ENCODE peak calls at places on chromosomes 6 and 20, in ten cellular contexts. One of them, this sample, is unnamed.

GRCh38 chr6:85085875-85086274 is 321.5 kb upstream of the TBX18 start:
- DNase-seq in WERI-Rb-1: no peak
- DNase-seq in COR-L47: no peak
- DNase-seq in IMR-90: no peak
- DNase-seq in HS-5: no peak
- DNase-seq in GM20000: no peak
- DNase-seq in sigmoid colon: no peak
- DNase-seq in pons: no peak
- DNase-seq in NCI-H1105 treated with DMSO at 0.1 percent for 48 hours: no peak
- DNase-seq in T1000: no peak
- DNase-seq in this sample: no peak

GRCh38 chr6:33613146-33613793 is 7.9 kb upstream of the ITPR3 start:
- DNase-seq in IMR-90: peak
- DNase-seq in COR-L47: no peak
- DNase-seq in pons: no peak
- DNase-seq in WERI-Rb-1: no peak
- DNase-seq in HS-5: no peak
- DNase-seq in sigmoid colon: no peak
- DNase-seq in GM20000: no peak
- DNase-seq in NCI-H1105 treated with DMSO at 0.1 percent for 48 hours: no peak
- DNase-seq in T1000: no peak
- DNase-seq in this sample: no peak

GRCh38 chr6:119346914-119347313 is 2.6 kb downstream of the MAN1A1 start:
- DNase-seq in COR-L47: no peak
- DNase-seq in T1000: no peak
- DNase-seq in NCI-H1105 treated with DMSO at 0.1 percent for 48 hours: no peak
- DNase-seq in WERI-Rb-1: no peak
- DNase-seq in sigmoid colon: no peak
- DNase-seq in HS-5: no peak
- DNase-seq in IMR-90: no peak
- DNase-seq in pons: no peak
- DNase-seq in GM20000: no peak
- DNase-seq in this sample: no peak

GRCh38 chr20:16760431-16761304 is 12.5 kb downstream of the OTOR start:
- DNase-seq in GM20000: no peak
- DNase-seq in COR-L47: no peak
- DNase-seq in sigmoid colon: no peak
- DNase-seq in IMR-90: no peak
- DNase-seq in HS-5: no peak
- DNase-seq in T1000: no peak
- DNase-seq in pons: no peak
- DNase-seq in WERI-Rb-1: no peak
- DNase-seq in NCI-H1105 treated with DMSO at 0.1 percent for 48 hours: no peak
- DNase-seq in this sample: no peak

GRCh38 chr6:158060447-158061360 is 79.0 kb downstream of the SYNJ2 start:
- DNase-seq in IMR-90: peak
- DNase-seq in WERI-Rb-1: no peak
- DNase-seq in COR-L47: peak
- DNase-seq in sigmoid colon: peak
- DNase-seq in T1000: peak
- DNase-seq in pons: peak
- DNase-seq in HS-5: peak
- DNase-seq in GM20000: no peak
- DNase-seq in NCI-H1105 treated with DMSO at 0.1 percent for 48 hours: peak
- DNase-seq in this sample: peak

GRCh38 chr20:9202440-9203080 is 133.7 kb downstream of the PLCB4 start:
- DNase-seq in sigmoid colon: no peak
- DNase-seq in WERI-Rb-1: no peak
- DNase-seq in pons: no peak
- DNase-seq in GM20000: no peak
- DNase-seq in T1000: no peak
- DNase-seq in COR-L47: no peak
- DNase-seq in NCI-H1105 treated with DMSO at 0.1 percent for 48 hours: no peak
- DNase-seq in IMR-90: no peak
- DNase-seq in HS-5: no peak
- DNase-seq in this sample: no peak

GRCh38 chr6:11601776-11602605 is 64.4 kb downstream of the TMEM170B start:
- DNase-seq in WERI-Rb-1: no peak
- DNase-seq in NCI-H1105 treated with DMSO at 0.1 percent for 48 hours: no peak
- DNase-seq in pons: no peak
- DNase-seq in sigmoid colon: no peak
- DNase-seq in COR-L47: no peak
- DNase-seq in IMR-90: no peak
- DNase-seq in GM20000: no peak
- DNase-seq in HS-5: no peak
- DNase-seq in T1000: no peak
- DNase-seq in this sample: no peak

GRCh38 chr6:31665501-31666336 is at the start of gene CSNK2B:
- DNase-seq in sigmoid colon: peak
- DNase-seq in T1000: peak
- DNase-seq in GM20000: peak
- DNase-seq in COR-L47: peak
- DNase-seq in pons: peak
- DNase-seq in HS-5: peak
- DNase-seq in NCI-H1105 treated with DMSO at 0.1 percent for 48 hours: peak
- DNase-seq in WERI-Rb-1: peak
- DNase-seq in IMR-90: peak
- DNase-seq in this sample: peak

GRCh38 chr20:4488407-4489339 is 233.0 kb upstream of the PRND start:
- DNase-seq in pons: no peak
- DNase-seq in COR-L47: no peak
- DNase-seq in HS-5: no peak
- DNase-seq in T1000: peak
- DNase-seq in sigmoid colon: no peak
- DNase-seq in GM20000: no peak
- DNase-seq in NCI-H1105 treated with DMSO at 0.1 percent for 48 hours: no peak
- DNase-seq in IMR-90: peak
- DNase-seq in WERI-Rb-1: no peak
- DNase-seq in this sample: no peak

GRCh38 chr6:143607959-143608358 is 69.8 kb upstream of the PHACTR2 start:
- DNase-seq in NCI-H1105 treated with DMSO at 0.1 percent for 48 hours: peak
- DNase-seq in COR-L47: peak
- DNase-seq in HS-5: no peak
- DNase-seq in IMR-90: no peak
- DNase-seq in pons: no peak
- DNase-seq in WERI-Rb-1: no peak
- DNase-seq in T1000: no peak
- DNase-seq in GM20000: no peak
- DNase-seq in sigmoid colon: no peak
- DNase-seq in this sample: peak

GRCh38 chr20:62193079-62194025 is 10.5 kb downstream of the MTG2 start:
- DNase-seq in GM20000: no peak
- DNase-seq in IMR-90: no peak
- DNase-seq in WERI-Rb-1: no peak
- DNase-seq in pons: no peak
- DNase-seq in COR-L47: no peak
- DNase-seq in HS-5: no peak
- DNase-seq in sigmoid colon: no peak
- DNase-seq in NCI-H1105 treated with DMSO at 0.1 percent for 48 hours: no peak
- DNase-seq in T1000: no peak
- DNase-seq in this sample: no peak

GRCh38 chr6:2596222-2596621 is 154.5 kb downstream of the MYLK4 start:
- DNase-seq in sigmoid colon: no peak
- DNase-seq in NCI-H1105 treated with DMSO at 0.1 percent for 48 hours: no peak
- DNase-seq in WERI-Rb-1: peak
- DNase-seq in IMR-90: no peak
- DNase-seq in HS-5: no peak
- DNase-seq in T1000: no peak
- DNase-seq in GM20000: no peak
- DNase-seq in COR-L47: peak
- DNase-seq in pons: no peak
- DNase-seq in this sample: no peak

GRCh38 chr6:5937516-5937915 is 69.2 kb downstream of the NRN1 start:
- DNase-seq in HS-5: no peak
- DNase-seq in IMR-90: no peak
- DNase-seq in pons: no peak
- DNase-seq in sigmoid colon: no peak
- DNase-seq in COR-L47: no peak
- DNase-seq in GM20000: no peak
- DNase-seq in T1000: no peak
- DNase-seq in WERI-Rb-1: no peak
- DNase-seq in NCI-H1105 treated with DMSO at 0.1 percent for 48 hours: peak
- DNase-seq in this sample: no peak

GRCh38 chr20:10924628-10925266 is 250.9 kb upstream of the JAG1 start:
- DNase-seq in sigmoid colon: no peak
- DNase-seq in NCI-H1105 treated with DMSO at 0.1 percent for 48 hours: peak
- DNase-seq in GM20000: no peak
- DNase-seq in COR-L47: no peak
- DNase-seq in HS-5: no peak
- DNase-seq in IMR-90: peak
- DNase-seq in pons: no peak
- DNase-seq in T1000: no peak
- DNase-seq in WERI-Rb-1: no peak
- DNase-seq in this sample: peak

GRCh38 chr20:32752458-32753250 is 9.4 kb upstream of the COMMD7 start:
- DNase-seq in pons: no peak
- DNase-seq in COR-L47: no peak
- DNase-seq in T1000: no peak
- DNase-seq in IMR-90: peak
- DNase-seq in WERI-Rb-1: no peak
- DNase-seq in GM20000: no peak
- DNase-seq in HS-5: peak
- DNase-seq in sigmoid colon: no peak
- DNase-seq in NCI-H1105 treated with DMSO at 0.1 percent for 48 hours: no peak
- DNase-seq in this sample: no peak

GRCh38 chr20:50403565-50404418 is 106.4 kb upstream of the PTPN1 start:
- DNase-seq in WERI-Rb-1: no peak
- DNase-seq in pons: no peak
- DNase-seq in HS-5: no peak
- DNase-seq in T1000: no peak
- DNase-seq in sigmoid colon: no peak
- DNase-seq in NCI-H1105 treated with DMSO at 0.1 percent for 48 hours: no peak
- DNase-seq in COR-L47: no peak
- DNase-seq in GM20000: no peak
- DNase-seq in IMR-90: no peak
- DNase-seq in this sample: no peak

GRCh38 chr6:36129889-36130671 is at the start of gene MAPK13:
- DNase-seq in GM20000: no peak
- DNase-seq in pons: no peak
- DNase-seq in HS-5: no peak
- DNase-seq in IMR-90: peak
- DNase-seq in WERI-Rb-1: peak
- DNase-seq in T1000: no peak
- DNase-seq in COR-L47: peak
- DNase-seq in NCI-H1105 treated with DMSO at 0.1 percent for 48 hours: peak
- DNase-seq in sigmoid colon: no peak
- DNase-seq in this sample: peak